ENCODE peak calls at places on chromosomes 11 and 22, in nine cellular contexts. W is neural progenitor cell; M is GM06990; A is activated CD8-positive, alpha-beta T cell treated with anti-CD3 and anti-CD28 coated beads for 36 hours; R is colonic mucosa; G is lower lobe of right lung; C is CD8-positive, alpha-beta T cell; K is OCI-LY7; O is pancreas. J is an unnamed sample.

GRCh38 chr22:44596726-44597125 is 98.7 kb upstream of the RTL6 start:
- DNase-seq in W (peak; percentile 56), M (no peak), A (no peak), R (no peak), G (no peak), C (no peak), K (no peak), O (no peak), J (no peak)

GRCh38 chr22:49760280-49760629 is 67.4 kb downstream of the BRD1 start:
- DNase-seq in W (no peak), M (no peak), A (no peak), R (peak; percentile 16), G (no peak), C (no peak), K (no peak), O (no peak), J (no peak)

GRCh38 chr22:32203181-32204105 is 1.4 kb downstream of the RFPL2 start:
- DNase-seq in W (no peak), M (no peak), A (no peak), R (no peak), G (no peak), C (no peak), K (no peak), O (no peak), J (peak; percentile 28)

GRCh38 chr11:121550247-121551132 is 97.7 kb upstream of the SORL1-AS1 start:
- DNase-seq in W (no peak), M (no peak), A (no peak), R (no peak), G (no peak), C (no peak), K (no peak), O (no peak), J (no peak)

GRCh38 chr11:35466058-35466457 is 46.7 kb upstream of the SLC1A2 start:
- DNase-seq in W (no peak), M (no peak), A (no peak), R (no peak), G (no peak), C (no peak), K (no peak), O (no peak), J (no peak)

GRCh38 chr11:110000045-110000502 is 93.1 kb upstream of the ZC3H12C start:
- DNase-seq in W (no peak), M (peak; percentile 68), A (no peak), R (no peak), G (no peak), C (no peak), K (peak; percentile 14), O (no peak), J (peak; percentile 73)

GRCh38 chr22:36732609-36733008 is 29.1 kb upstream of the CACNG2 start:
- DNase-seq in W (no peak), M (no peak), A (no peak), R (no peak), G (no peak), C (no peak), K (no peak), O (peak; percentile 3), J (no peak)

GRCh38 chr11:78000193-78000592 is 5.7 kb upstream of the INTS4 start:
- DNase-seq in W (peak; percentile 66), M (no peak), A (peak; percentile 66), R (peak; percentile 33), G (no peak), C (peak; percentile 19), K (peak; percentile 83), O (peak; percentile 41), J (peak; percentile 60)

GRCh38 chr11:36186340-36186739 is 102.9 kb downstream of the COMMD9 start:
- DNase-seq in W (no peak), M (no peak), A (no peak), R (no peak), G (no peak), C (no peak), K (no peak), O (no peak), J (no peak)

GRCh38 chr11:122468965-122469364 is 186.6 kb upstream of the UBASH3B start:
- DNase-seq in W (no peak), M (no peak), A (no peak), R (no peak), G (no peak), C (no peak), K (no peak), O (no peak), J (no peak)

GRCh38 chr11:134200688-134201087 is 23.1 kb downstream of the NCAPD3 start:
- DNase-seq in W (no peak), M (no peak), A (no peak), R (no peak), G (no peak), C (no peak), K (no peak), O (no peak), J (no peak)

GRCh38 chr22:44887941-44888366 is 121.9 kb downstream of the PHF21B start:
- DNase-seq in W (no peak), M (no peak), A (no peak), R (no peak), G (no peak), C (no peak), K (no peak), O (no peak), J (peak; percentile 24)

GRCh38 chr11:37657645-37658044 is 1059.6 kb upstream of the RAG2 start:
- DNase-seq in W (no peak), M (no peak), A (no peak), R (no peak), G (no peak), C (no peak), K (no peak), O (no peak), J (no peak)

GRCh38 chr11:79363861-79364378 is 76.9 kb downstream of the TENM4 start:
- DNase-seq in W (no peak), M (no peak), A (no peak), R (no peak), G (no peak), C (no peak), K (no peak), O (no peak), J (no peak)

GRCh38 chr22:45284705-45285305 is at the start of gene UPK3A:
- DNase-seq in W (peak; percentile 91), M (peak; percentile 76), A (peak; percentile 66), R (peak; percentile 87), G (peak; percentile 87), C (peak; percentile 38), K (no peak), O (peak; percentile 72), J (no peak)

GRCh38 chr22:46993626-46994025 is 231.2 kb downstream of the TBC1D22A start:
- DNase-seq in W (no peak), M (no peak), A (no peak), R (no peak), G (peak; percentile 85), C (no peak), K (no peak), O (peak; percentile 77), J (no peak)

GRCh38 chr11:128380280-128380604 is 207.1 kb downstream of the ETS1 start:
- DNase-seq in W (no peak), M (no peak), A (no peak), R (no peak), G (no peak), C (no peak), K (no peak), O (no peak), J (no peak)

GRCh38 chr11:106594751-106595351 is 423.4 kb downstream of the GUCY1A2 start:
- DNase-seq in W (no peak), M (no peak), A (no peak), R (no peak), G (no peak), C (no peak), K (no peak), O (no peak), J (no peak)

GRCh38 chr11:62245271-62245753 is 3.3 kb downstream of the SCGB1D2 start:
- DNase-seq in W (peak; percentile 72), M (peak; percentile 9), A (peak; percentile 39), R (peak; percentile 19), G (no peak), C (no peak), K (peak; percentile 24), O (peak; percentile 17), J (peak; percentile 38)
- TF ChIP-seq CTCF in W (peak; percentile 62), M (peak; percentile 56), A (no peak), R (no peak), G (no peak), C (no peak), K (peak; percentile 63), O (no peak), J (no peak)

GRCh38 chr11:95089620-95090542 is at the start of gene ENDOD1:
- DNase-seq in W (peak; percentile 94), M (peak; percentile 91), A (peak; percentile 82), R (peak; percentile 88), G (peak; percentile 91), C (peak; percentile 80), K (peak; percentile 88), O (peak; percentile 84), J (peak; percentile 89)
- TF ChIP-seq CTCF in W (no peak), M (peak; percentile 20), A (peak; percentile 16), R (no peak), G (no peak), C (no peak), K (peak; percentile 10), O (no peak), J (peak; percentile 3)

GRCh38 chr11:45361551-45361950 is 75.4 kb upstream of the SYT13 start:
- DNase-seq in W (no peak), M (no peak), A (no peak), R (no peak), G (no peak), C (no peak), K (no peak), O (no peak), J (no peak)

GRCh38 chr11:45354976-45355705 is 69.0 kb upstream of the SYT13 start:
- DNase-seq in W (peak; percentile 94), M (peak; percentile 68), A (peak; percentile 91), R (peak; percentile 86), G (peak; percentile 83), C (peak; percentile 86), K (peak; percentile 87), O (peak; percentile 79), J (peak; percentile 72)

GRCh38 chr11:45355706-45356041 is 69.5 kb upstream of the SYT13 start:
- DNase-seq in W (no peak), M (no peak), A (no peak), R (no peak), G (no peak), C (no peak), K (no peak), O (no peak), J (no peak)
- TF ChIP-seq CTCF in W (no peak), M (no peak), A (no peak), R (no peak), G (no peak), C (no peak), K (no peak), O (no peak), J (no peak)

DNA sequence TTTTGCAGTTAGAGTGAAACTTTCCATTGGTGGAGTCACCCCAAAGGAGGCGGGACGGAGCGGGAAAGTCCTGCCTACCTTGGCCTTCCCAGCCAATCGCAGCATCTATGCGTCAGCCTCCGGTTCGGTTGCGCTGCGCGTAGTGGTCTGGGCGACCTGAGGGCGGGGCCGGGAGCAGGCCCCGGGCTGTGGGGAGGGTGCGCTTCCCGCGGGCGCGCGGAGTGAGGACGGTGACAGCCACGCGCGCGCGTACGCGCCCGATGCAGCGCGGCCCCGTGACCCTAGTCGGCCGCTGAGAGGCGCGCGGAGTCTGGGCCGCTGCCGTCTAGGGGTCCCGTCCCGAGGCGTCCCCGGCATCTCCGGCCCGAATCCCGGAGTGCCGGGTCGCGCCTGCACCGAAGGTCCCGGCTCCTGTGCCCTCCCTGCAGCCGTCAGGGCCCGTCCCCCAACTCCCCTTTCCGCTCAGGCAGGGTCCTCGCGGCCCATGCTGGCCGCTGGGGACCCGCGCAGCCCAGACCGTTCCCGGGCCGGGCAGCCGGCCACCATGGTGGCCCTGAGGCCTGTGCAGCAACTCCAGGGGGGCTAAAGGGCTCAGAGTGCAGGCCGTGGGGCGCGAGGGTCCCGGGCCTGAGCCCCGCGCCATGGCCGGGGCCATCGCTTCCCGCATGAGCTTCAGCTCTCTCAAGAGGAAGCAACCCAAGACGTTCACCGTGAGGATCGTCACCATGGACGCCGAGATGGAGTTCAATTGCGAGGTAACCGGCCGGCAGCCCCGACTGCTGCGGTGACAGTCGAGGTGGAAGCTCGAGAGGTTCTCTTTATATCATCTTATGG is at the start of gene NF2:
- DNase-seq in W (peak; percentile 100), M (peak; percentile 99), A (peak; percentile 99), R (peak; percentile 99), G (peak; percentile 99), C (peak; percentile 98), K (peak; percentile 99), O (peak; percentile 98), J (peak; percentile 99)
- TF ChIP-seq CTCF in W (peak; percentile 21), M (no peak), A (no peak), R (no peak), G (no peak), C (no peak), K (peak; percentile 23), O (no peak), J (peak; percentile 22)

J was measured in GM13976.